ENCODE peak calls at places on chromosomes 1 and 21, in four cellular contexts. One of them, this sample, is unnamed.

GRCh38 chr1:51420867-51421627 is 90.7 kb upstream of the TTC39A start:
- DNase-seq in left lung: no peak
- DNase-seq in adipocyte: no peak
- DNase-seq in left ventricle myocardium inferior: no peak
- DNase-seq in this sample: no peak

GRCh38 chr1:186785503-186785902 is 43.2 kb upstream of the PLA2G4A start:
- DNase-seq in left ventricle myocardium inferior: no peak
- DNase-seq in adipocyte: peak
- DNase-seq in left lung: no peak
- DNase-seq in this sample: peak

GRCh38 chr21:24265987-24266386 is 1341.3 kb downstream of the MRPL39 start:
- DNase-seq in left ventricle myocardium inferior: no peak
- DNase-seq in adipocyte: no peak
- DNase-seq in left lung: no peak
- DNase-seq in this sample: no peak

GRCh38 chr1:93908394-93909145 is 660 bp downstream of the GCLM start:
- DNase-seq in left lung: peak
- DNase-seq in adipocyte: peak
- DNase-seq in left ventricle myocardium inferior: peak
- DNase-seq in this sample: peak

GRCh38 chr1:206469933-206470691 is at the start of gene IKBKE:
- DNase-seq in left ventricle myocardium inferior: no peak
- DNase-seq in adipocyte: peak
- DNase-seq in left lung: peak
- DNase-seq in this sample: peak

GRCh38 chr1:193629875-193630274 is 443.5 kb upstream of the B3GALT2 start:
- DNase-seq in left lung: no peak
- DNase-seq in left ventricle myocardium inferior: no peak
- DNase-seq in adipocyte: peak
- DNase-seq in this sample: no peak

GRCh38 chr1:29269356-29269755 is 33.0 kb downstream of the PTPRU start:
- DNase-seq in adipocyte: no peak
- DNase-seq in left ventricle myocardium inferior: no peak
- DNase-seq in left lung: no peak
- DNase-seq in this sample: no peak

GRCh38 chr1:108831225-108831624 is 25.7 kb downstream of the AKNAD1 start:
- DNase-seq in adipocyte: peak
- DNase-seq in left lung: no peak
- DNase-seq in left ventricle myocardium inferior: no peak
- DNase-seq in this sample: peak

GRCh38 chr1:6459850-6460265 is 6.1 kb downstream of the TNFRSF25 start:
- DNase-seq in left ventricle myocardium inferior: no peak
- DNase-seq in left lung: no peak
- DNase-seq in adipocyte: no peak
- DNase-seq in this sample: no peak

GRCh38 chr1:59100975-59101374 is 195.9 kb upstream of the FGGY start:
- DNase-seq in left lung: no peak
- DNase-seq in left ventricle myocardium inferior: no peak
- DNase-seq in adipocyte: no peak
- DNase-seq in this sample: peak

GRCh38 chr1:97139512-97139911 is 417.9 kb downstream of the PTBP2 start:
- DNase-seq in left lung: no peak
- DNase-seq in left ventricle myocardium inferior: no peak
- DNase-seq in adipocyte: no peak
- DNase-seq in this sample: peak

GRCh38 chr1:189787201-189787600 is 690.5 kb downstream of the BRINP3 start:
- DNase-seq in left lung: no peak
- DNase-seq in adipocyte: no peak
- DNase-seq in left ventricle myocardium inferior: no peak
- DNase-seq in this sample: no peak

GRCh38 chr1:19621274-19621950 is 22.7 kb upstream of the NBL1 start:
- DNase-seq in adipocyte: peak
- DNase-seq in left lung: no peak
- DNase-seq in left ventricle myocardium inferior: no peak
- DNase-seq in this sample: peak

GRCh38 chr1:203706444-203706843 is 58.5 kb upstream of the LAX1 start:
- DNase-seq in left lung: no peak
- DNase-seq in adipocyte: no peak
- DNase-seq in left ventricle myocardium inferior: no peak
- DNase-seq in this sample: peak

GRCh38 chr21:45624356-45624854 is 19.1 kb upstream of the PCBP3 start:
- DNase-seq in left lung: no peak
- DNase-seq in left ventricle myocardium inferior: no peak
- DNase-seq in adipocyte: no peak
- DNase-seq in this sample: no peak

GRCh38 chr21:31348188-31348587 is 4.1 kb upstream of the TIAM1 start:
- DNase-seq in left lung: no peak
- DNase-seq in left ventricle myocardium inferior: no peak
- DNase-seq in adipocyte: no peak
- DNase-seq in this sample: no peak

GRCh38 chr1:74822851-74823443 is 90.0 kb downstream of the TYW3 start:
- DNase-seq in left ventricle myocardium inferior: no peak
- DNase-seq in adipocyte: peak
- DNase-seq in left lung: no peak
- DNase-seq in this sample: no peak

GRCh38 chr21:44949161-44950015 is 9.6 kb downstream of the SLX9 start:
- DNase-seq in left ventricle myocardium inferior: peak
- DNase-seq in left lung: peak
- DNase-seq in adipocyte: peak
- DNase-seq in this sample: peak

GRCh38 chr1:116868386-116868785 is 41.3 kb upstream of the PTGFRN start:
- DNase-seq in left ventricle myocardium inferior: no peak
- DNase-seq in adipocyte: no peak
- DNase-seq in left lung: no peak
- DNase-seq in this sample: peak

GRCh38 chr21:38470762-38471161 is 27.5 kb downstream of the ERG start:
- DNase-seq in adipocyte: no peak
- DNase-seq in left ventricle myocardium inferior: no peak
- DNase-seq in left lung: no peak
- DNase-seq in this sample: peak

GRCh38 chr1:115771847-115772457 is 3.4 kb upstream of the CASQ2 start:
- DNase-seq in left lung: peak
- DNase-seq in left ventricle myocardium inferior: peak
- DNase-seq in adipocyte: peak
- DNase-seq in this sample: peak

GRCh38 chr21:37580690-37581089 is 214.1 kb downstream of the DYRK1A start:
- DNase-seq in adipocyte: no peak
- DNase-seq in left ventricle myocardium inferior: no peak
- DNase-seq in left lung: no peak
- DNase-seq in this sample: no peak

GRCh38 chr21:42218836-42219605 is at the start of gene ABCG1:
- DNase-seq in left lung: peak
- DNase-seq in left ventricle myocardium inferior: peak
- DNase-seq in adipocyte: peak
- DNase-seq in this sample: no peak

GRCh38 chr1:244904119-244904518 is 39.8 kb upstream of the HNRNPU start:
- DNase-seq in left ventricle myocardium inferior: no peak
- DNase-seq in adipocyte: no peak
- DNase-seq in left lung: no peak
- DNase-seq in this sample: no peak

GRCh38 chr1:16172232-16172830 is 16.5 kb upstream of the EPHA2 start:
- DNase-seq in left lung: no peak
- DNase-seq in left ventricle myocardium inferior: no peak
- DNase-seq in adipocyte: no peak
- DNase-seq in this sample: no peak

GRCh38 chr21:45294509-45295291 is 7.0 kb upstream of the POFUT2 start:
- DNase-seq in adipocyte: peak
- DNase-seq in left ventricle myocardium inferior: peak
- DNase-seq in left lung: peak
- DNase-seq in this sample: peak

GRCh38 chr21:45087022-45087823 is 12.8 kb downstream of the ADARB1 start:
- DNase-seq in left lung: no peak
- DNase-seq in left ventricle myocardium inferior: no peak
- DNase-seq in adipocyte: no peak
- DNase-seq in this sample: no peak

GRCh38 chr1:96178053-96178452 is 543.5 kb upstream of the PTBP2 start:
- DNase-seq in left ventricle myocardium inferior: no peak
- DNase-seq in left lung: no peak
- DNase-seq in adipocyte: no peak
- DNase-seq in this sample: no peak

GRCh38 chr1:6351480-6352137 is 42.0 kb downstream of the ACOT7 start:
- DNase-seq in left lung: no peak
- DNase-seq in adipocyte: no peak
- DNase-seq in left ventricle myocardium inferior: peak
- DNase-seq in this sample: no peak

GRCh38 chr1:225941949-225942222 is 866 bp upstream of the LEFTY2 start:
- DNase-seq in adipocyte: no peak
- DNase-seq in left lung: no peak
- DNase-seq in left ventricle myocardium inferior: no peak
- DNase-seq in this sample: no peak

GRCh38 chr1:230066466-230067404 is at the start of gene GALNT2:
- DNase-seq in adipocyte: peak
- DNase-seq in left ventricle myocardium inferior: peak
- DNase-seq in left lung: peak
- DNase-seq in this sample: peak

GRCh38 chr1:6646499-6647148 is 22.0 kb downstream of the THAP3 start:
- DNase-seq in adipocyte: peak
- DNase-seq in left lung: no peak
- DNase-seq in left ventricle myocardium inferior: no peak
- DNase-seq in this sample: peak

GRCh38 chr1:21292991-21293536 is 2.8 kb upstream of the ECE1 start:
- DNase-seq in adipocyte: no peak
- DNase-seq in left ventricle myocardium inferior: no peak
- DNase-seq in left lung: no peak
- DNase-seq in this sample: no peak

GRCh38 chr21:46008893-46009635 is 27.5 kb downstream of the COL6A1 start:
- DNase-seq in left ventricle myocardium inferior: no peak
- DNase-seq in left lung: no peak
- DNase-seq in adipocyte: no peak
- DNase-seq in this sample: no peak

GRCh38 chr1:98793136-98793535 is 131.6 kb downstream of the SNX7 start:
- DNase-seq in left lung: no peak
- DNase-seq in left ventricle myocardium inferior: no peak
- DNase-seq in adipocyte: peak
- DNase-seq in this sample: no peak

GRCh38 chr1:47459263-47459788 is 21.5 kb downstream of the FOXD2 start:
- DNase-seq in left ventricle myocardium inferior: no peak
- DNase-seq in left lung: no peak
- DNase-seq in adipocyte: no peak
- DNase-seq in this sample: no peak

DNA sequence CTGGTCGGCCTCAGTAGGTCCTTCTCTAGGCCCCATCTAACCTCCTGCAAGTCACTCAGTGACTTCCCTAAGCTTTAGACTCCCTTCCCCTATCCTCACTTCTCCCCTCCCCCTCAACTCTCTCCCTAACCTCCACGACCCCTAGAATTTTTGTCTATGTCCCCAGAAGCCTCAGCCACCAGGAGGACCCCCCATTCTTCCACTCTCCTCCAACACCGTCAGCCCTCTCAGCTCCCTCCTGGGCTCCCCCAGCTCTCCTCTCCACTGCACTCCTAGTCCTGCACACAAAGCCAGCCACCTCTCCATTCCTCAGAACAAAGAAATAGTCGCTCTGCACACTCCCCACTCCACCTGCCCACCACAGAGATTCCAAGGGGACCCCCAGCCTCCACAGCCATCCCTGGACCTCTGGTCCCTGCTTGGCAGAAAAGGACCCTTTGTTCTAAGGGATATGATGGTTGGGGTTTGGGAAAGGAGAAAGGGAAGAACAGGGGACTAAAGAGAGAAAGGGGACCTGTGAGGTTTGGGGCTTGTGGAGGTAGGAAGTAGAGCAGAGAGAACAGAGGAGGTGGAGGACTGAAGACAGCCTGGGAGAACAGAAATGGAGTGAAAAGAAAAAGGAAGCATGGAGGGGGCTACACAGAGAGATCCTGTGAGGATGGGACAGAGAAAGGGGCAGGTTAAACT is 2.8 kb downstream of the ARHGEF2 start:
- DNase-seq in left ventricle myocardium inferior: no peak
- DNase-seq in left lung: no peak
- DNase-seq in adipocyte: no peak
- DNase-seq in this sample: no peak
- H3K4me3 ChIP-seq in left ventricle myocardium inferior: peak
- H3K4me3 ChIP-seq in left lung: peak
- H3K4me3 ChIP-seq in adipocyte: peak
- H3K4me3 ChIP-seq in this sample: peak

GRCh38 chr1:27960762-27961645 is 1.2 kb downstream of the XKR8 start:
- DNase-seq in left lung: no peak
- DNase-seq in left ventricle myocardium inferior: no peak
- DNase-seq in adipocyte: peak
- DNase-seq in this sample: no peak

GRCh38 chr1:27959792-27960603 is at the start of gene XKR8:
- DNase-seq in left ventricle myocardium inferior: peak
- DNase-seq in left lung: peak
- DNase-seq in adipocyte: peak
- DNase-seq in this sample: peak

GRCh38 chr1:27958513-27958912 is 1.3 kb upstream of the XKR8 start:
- DNase-seq in adipocyte: no peak
- DNase-seq in left lung: no peak
- DNase-seq in left ventricle myocardium inferior: no peak
- DNase-seq in this sample: no peak

GRCh38 chr1:27963393-27963792 is 3.6 kb downstream of the XKR8 start:
- DNase-seq in adipocyte: no peak
- DNase-seq in left ventricle myocardium inferior: no peak
- DNase-seq in left lung: no peak
- DNase-seq in this sample: no peak

GRCh38 chr1:27961646-27962221 is 2.0 kb downstream of the XKR8 start:
- DNase-seq in left lung: no peak
- DNase-seq in adipocyte: peak
- DNase-seq in left ventricle myocardium inferior: no peak
- DNase-seq in this sample: no peak
- H3K4me3 ChIP-seq in left lung: no peak
- H3K4me3 ChIP-seq in adipocyte: peak
- H3K4me3 ChIP-seq in left ventricle myocardium inferior: peak
- H3K4me3 ChIP-seq in this sample: peak

GRCh38 chr1:8473892-8474300 is 156.0 kb downstream of the SLC45A1 start:
- DNase-seq in left ventricle myocardium inferior: no peak
- DNase-seq in adipocyte: no peak
- DNase-seq in left lung: no peak
- DNase-seq in this sample: no peak
- H3K4me3 ChIP-seq in left ventricle myocardium inferior: no peak
- H3K4me3 ChIP-seq in adipocyte: no peak
- H3K4me3 ChIP-seq in left lung: no peak
- H3K4me3 ChIP-seq in this sample: no peak

GRCh38 chr1:153374077-153374476 is 1.3 kb downstream of the S100A12 start:
- DNase-seq in left lung: no peak
- DNase-seq in adipocyte: no peak
- DNase-seq in left ventricle myocardium inferior: no peak
- DNase-seq in this sample: no peak
- H3K4me3 ChIP-seq in left lung: peak
- H3K4me3 ChIP-seq in adipocyte: no peak
- H3K4me3 ChIP-seq in left ventricle myocardium inferior: no peak
- H3K4me3 ChIP-seq in this sample: no peak

This sample was measured in fibroblast of the aortic adventitia.